ENCODE peak calls at places on chromosomes 3 and 15, in eight cellular contexts. W is H9, A is AG09319, P is neural crest cell, T is astrocyte of the spinal cord, V is HFFc6, D is endothelial cell, U is psoas muscle. E is an unnamed sample.

GRCh38 chr3:197309528-197310361 is 11.3 kb upstream of the DLG1 start:
- DNase-seq in W (no peak), A (peak; percentile 79), P (no peak), T (peak; percentile 97), V (peak; percentile 92), D (no peak), U (no peak), E (no peak)

GRCh38 chr15:76183906-76184639 is 124.3 kb downstream of the TMEM266 start:
- DNase-seq in W (no peak), A (no peak), P (no peak), T (no peak), V (no peak), D (no peak), U (no peak), E (no peak)

GRCh38 chr15:40354408-40355171 is 3.4 kb upstream of the DISP2 start:
- DNase-seq in W (peak; percentile 71), A (no peak), P (no peak), T (peak; percentile 76), V (no peak), D (peak; percentile 52), U (peak; percentile 36), E (no peak)

GRCh38 chr15:43206054-43206453 is 14.8 kb downstream of the EPB42 start:
- DNase-seq in W (no peak), A (no peak), P (no peak), T (no peak), V (no peak), D (no peak), U (no peak), E (peak; percentile 57)

GRCh38 chr15:69893863-69894262 is 203.9 kb downstream of the TLE3 start:
- DNase-seq in W (no peak), A (no peak), P (peak; percentile 46), T (peak; percentile 71), V (peak; percentile 65), D (peak; percentile 15), U (peak; percentile 80), E (no peak)

GRCh38 chr3:98563661-98564281 is 29.6 kb downstream of the CPOX start:
- DNase-seq in W (no peak), A (no peak), P (no peak), T (peak; percentile 71), V (peak; percentile 68), D (no peak), U (no peak), E (no peak)

GRCh38 chr3:76203578-76203977 is 418.2 kb upstream of the ZNF717 start:
- DNase-seq in W (peak; percentile 58), A (no peak), P (no peak), T (no peak), V (no peak), D (no peak), U (no peak), E (no peak)

GRCh38 chr3:60421749-60422467 is 829.3 kb downstream of the FHIT start:
- DNase-seq in W (no peak), A (no peak), P (no peak), T (no peak), V (no peak), D (no peak), U (no peak), E (no peak)

GRCh38 chr15:80523746-80524145 is 119.6 kb downstream of the ARNT2 start:
- DNase-seq in W (no peak), A (no peak), P (no peak), T (no peak), V (no peak), D (no peak), U (no peak), E (no peak)

GRCh38 chr3:38578081-38578475 is 71.4 kb downstream of the SCN5A start:
- DNase-seq in W (no peak), A (no peak), P (no peak), T (no peak), V (no peak), D (no peak), U (no peak), E (peak; percentile 48)

GRCh38 chr3:185823280-185824044 is 1.4 kb downstream of the IGF2BP2 start:
- DNase-seq in W (no peak), A (no peak), P (peak; percentile 37), T (no peak), V (no peak), D (peak; percentile 43), U (peak; percentile 57), E (peak; percentile 88)

GRCh38 chr3:175489406-175489805 is 630.3 kb downstream of the NAALADL2 start:
- DNase-seq in W (no peak), A (no peak), P (no peak), T (no peak), V (no peak), D (no peak), U (no peak), E (no peak)

GRCh38 chr3:183895296-183895695 is 10.6 kb upstream of the PARL start:
- DNase-seq in W (no peak), A (peak; percentile 23), P (no peak), T (peak; percentile 61), V (peak; percentile 43), D (peak; percentile 23), U (no peak), E (no peak)

GRCh38 chr3:196948442-196949365 is 6.4 kb upstream of the NCBP2 start:
- DNase-seq in W (peak; percentile 80), A (no peak), P (no peak), T (no peak), V (no peak), D (no peak), U (no peak), E (no peak)

GRCh38 chr3:59567656-59568055 is 517.8 kb upstream of the CFAP20DC start:
- DNase-seq in W (no peak), A (no peak), P (no peak), T (no peak), V (no peak), D (no peak), U (no peak), E (no peak)

GRCh38 chr3:149134560-149134959 is 5.1 kb downstream of the HPS3 start:
- DNase-seq in W (no peak), A (no peak), P (no peak), T (peak; percentile 67), V (peak; percentile 69), D (no peak), U (no peak), E (no peak)

GRCh38 chr3:161213644-161214043 is 7.5 kb upstream of the NMD3 start:
- DNase-seq in W (no peak), A (no peak), P (no peak), T (no peak), V (no peak), D (no peak), U (no peak), E (no peak)

GRCh38 chr3:30347679-30348216 is 258.7 kb upstream of the TGFBR2 start:
- DNase-seq in W (no peak), A (no peak), P (no peak), T (peak; percentile 82), V (peak; percentile 96), D (no peak), U (no peak), E (no peak)

GRCh38 chr3:157379741-157380140 is 56.9 kb upstream of the PTX3 start:
- DNase-seq in W (no peak), A (no peak), P (no peak), T (no peak), V (no peak), D (no peak), U (no peak), E (no peak)

GRCh38 chr15:68386587-68387287 is 45.2 kb downstream of the ITGA11 start:
- DNase-seq in W (peak; percentile 5), A (no peak), P (no peak), T (no peak), V (no peak), D (no peak), U (no peak), E (no peak)

GRCh38 chr3:187798531-187799520 is 53.6 kb upstream of the BCL6 start:
- DNase-seq in W (no peak), A (no peak), P (no peak), T (no peak), V (no peak), D (no peak), U (no peak), E (no peak)

DNA sequence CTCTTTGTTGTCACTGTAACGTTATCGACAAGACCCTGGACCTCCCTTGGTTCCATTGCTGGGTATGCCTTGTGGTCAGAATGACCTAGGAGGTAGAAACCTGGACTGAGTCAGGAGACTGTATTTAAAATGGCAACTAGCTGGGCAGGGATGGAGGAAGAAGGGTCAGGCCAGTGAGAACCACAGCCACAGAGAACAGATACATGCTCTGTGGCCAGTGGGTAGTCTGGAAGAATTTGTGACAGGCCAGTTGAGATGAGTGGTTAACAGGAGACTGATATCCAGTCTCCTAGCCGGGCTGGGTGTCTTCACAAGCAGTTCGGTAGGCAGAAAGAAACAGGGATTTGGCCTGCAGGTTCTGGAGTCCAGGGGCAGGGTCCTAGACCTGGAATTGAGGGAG is 58.9 kb downstream of the SNRK start:
- DNase-seq in W (no peak), A (no peak), P (no peak), T (no peak), V (no peak), D (no peak), U (no peak), E (no peak)
- TF ChIP-seq CTCF in W (no peak), A (no peak), P (no peak), T (no peak), V (no peak), D (no peak), U (no peak), E (no peak)

GRCh38 chr3:195226900-195227447 is 44.0 kb downstream of the XXYLT1 start:
- DNase-seq in W (no peak), A (no peak), P (no peak), T (no peak), V (no peak), D (no peak), U (peak; percentile 40), E (peak; percentile 56)
- TF ChIP-seq CTCF in W (peak; percentile 62), A (peak; percentile 31), P (peak; percentile 28), T (peak; percentile 52), V (peak; percentile 70), D (peak; percentile 25), U (no peak), E (peak; percentile 44)

DNA sequence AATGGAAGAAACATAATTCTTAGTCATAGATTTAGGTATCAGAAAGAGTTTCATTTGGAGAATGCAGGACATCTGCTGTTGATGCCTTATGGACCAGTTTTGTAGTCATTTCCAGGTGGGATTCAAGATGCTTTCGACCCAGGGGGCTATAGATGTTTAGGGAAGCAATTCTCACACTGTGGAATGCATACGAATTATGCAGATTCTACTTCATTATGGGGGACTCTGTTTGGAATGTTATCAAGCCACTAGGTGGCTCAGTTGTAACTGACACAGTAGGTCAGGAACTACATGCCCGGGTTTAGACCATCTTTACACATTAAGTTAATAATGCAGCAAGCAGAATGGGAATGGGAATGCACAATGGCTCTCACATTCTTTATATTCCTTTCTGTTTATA is 1359.8 kb downstream of the ZPLD1 start:
- DNase-seq in W (no peak), A (no peak), P (no peak), T (no peak), V (no peak), D (no peak), U (no peak), E (no peak)
- TF ChIP-seq CTCF in W (peak; percentile 58), A (no peak), P (peak; percentile 40), T (peak; percentile 23), V (no peak), D (no peak), U (no peak), E (peak; percentile 30)

DNA sequence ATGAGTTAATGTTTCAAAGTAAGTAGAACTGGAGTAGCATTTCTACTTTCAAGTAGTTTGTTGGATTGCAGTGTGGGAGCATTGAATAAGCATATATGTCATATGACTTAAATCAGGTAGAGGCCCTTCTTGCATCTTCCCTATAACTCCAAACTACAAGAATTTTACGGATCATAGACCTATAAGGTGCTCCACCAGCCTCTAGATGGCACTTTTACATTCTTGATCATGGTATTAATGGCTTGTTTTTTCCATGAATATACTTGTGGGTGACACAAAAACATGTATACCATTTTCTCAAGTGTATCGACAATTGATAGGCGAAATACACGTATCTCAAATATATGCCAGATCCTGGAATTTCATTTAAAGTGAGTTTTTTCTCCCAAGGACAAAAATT is 311.1 kb downstream of the ZPLD1 start:
- DNase-seq in W (no peak), A (no peak), P (no peak), T (peak; percentile 27), V (no peak), D (no peak), U (no peak), E (no peak)
- TF ChIP-seq CTCF in W (peak; percentile 38), A (no peak), P (no peak), T (peak; percentile 25), V (no peak), D (no peak), U (no peak), E (peak; percentile 16)